ENCODE peak calls at places on chromosomes 11 and 22, in four cellular contexts. X, R, B and J are unnamed samples.

GRCh38 chr11:64444838-64445441 is 86.0 kb downstream of the RPS6KA4 start:
- DNase-seq in X (no peak), R (peak), B (no peak), J (no peak)

GRCh38 chr22:31491218-31491962 is 1.7 kb upstream of the EIF4ENIF1 start:
- DNase-seq in B (no peak), X (no peak), R (no peak), J (no peak)

GRCh38 chr11:33893711-33894401 is 2.0 kb upstream of the LMO2 start:
- DNase-seq in B (no peak), X (no peak), R (no peak), J (no peak)

GRCh38 chr22:44438056-44438455 is 60.0 kb downstream of the RTL6 start:
- DNase-seq in X (no peak), B (no peak), R (no peak), J (no peak)

GRCh38 chr11:45899448-45900174 is 7.5 kb downstream of the FREY1 start:
- DNase-seq in X (peak), R (peak), B (peak), J (peak)

GRCh38 chr22:32080904-32081303 is 37.8 kb downstream of the SLC5A1 start:
- DNase-seq in R (peak), B (no peak), X (no peak), J (peak)

GRCh38 chr11:5689551-5689983 is at the start of gene TRIM22:
- DNase-seq in X (peak), B (peak), R (no peak), J (no peak)

GRCh38 chr11:95789506-95790122 is at the start of gene FAM76B:
- DNase-seq in R (peak), B (peak), X (peak), J (peak)

GRCh38 chr22:22386602-22387385 is 121.7 kb downstream of the ZNF280B start:
- DNase-seq in R (peak), B (no peak), X (no peak), J (no peak)